ENCODE peak calls at places on chromosomes 1 and 21, in eight cellular contexts. A, Y, W, N, H, F, J and M are unnamed samples.

GRCh38 chr1:17874231-17874630 is 119.1 kb downstream of the ACTL8 start:
- DNase-seq in W (peak), A (no peak), H (peak), Y (peak), F (no peak), J (peak), N (no peak), M (peak)

GRCh38 chr1:154862927-154863701 is 7.0 kb downstream of the KCNN3 start:
- DNase-seq in N (no peak), F (no peak), H (no peak), J (no peak), Y (no peak), W (no peak), A (no peak), M (no peak)

GRCh38 chr1:229479660-229480399 is 28.3 kb downstream of the NUP133 start:
- DNase-seq in H (no peak), N (no peak), A (peak), W (no peak), Y (no peak), F (no peak), J (no peak), M (no peak)

GRCh38 chr1:117372863-117373412 is 5.7 kb downstream of the MAN1A2 start:
- DNase-seq in W (no peak), Y (no peak), J (no peak), H (no peak), A (peak), N (no peak), F (no peak), M (no peak)

GRCh38 chr21:41207401-41208388 is 39.7 kb downstream of the BACE2 start:
- DNase-seq in F (peak), J (no peak), Y (peak), H (peak), A (no peak), W (peak), N (no peak), M (peak)

GRCh38 chr1:92937731-92938130 is 23.5 kb downstream of the DIPK1A start:
- DNase-seq in W (no peak), A (no peak), H (no peak), Y (no peak), N (no peak), F (no peak), J (no peak), M (no peak)

GRCh38 chr21:26136686-26137085 is 33.9 kb downstream of the APP start:
- DNase-seq in W (no peak), H (no peak), F (no peak), A (no peak), J (no peak), Y (no peak), N (no peak), M (no peak)

GRCh38 chr1:24704411-24705259 is 40.6 kb upstream of the CLIC4 start:
- DNase-seq in F (peak), J (no peak), H (peak), Y (no peak), W (no peak), N (no peak), A (no peak), M (no peak)

GRCh38 chr1:231792634-231793033 is 166.0 kb downstream of the DISC1 start:
- DNase-seq in Y (no peak), N (no peak), J (no peak), A (no peak), W (no peak), H (no peak), F (no peak), M (no peak)

GRCh38 chr1:218262259-218262658 is 22.8 kb upstream of the RRP15 start:
- DNase-seq in N (no peak), A (no peak), H (no peak), W (no peak), J (no peak), F (no peak), Y (no peak), M (no peak)

GRCh38 chr1:20399606-20400180 is 86.3 kb downstream of the CAMK2N1 start:
- DNase-seq in F (no peak), H (no peak), A (no peak), N (no peak), W (no peak), Y (no peak), J (no peak), M (no peak)

GRCh38 chr1:55128418-55128817 is 86.7 kb downstream of the USP24 start:
- DNase-seq in N (no peak), Y (no peak), H (no peak), A (no peak), W (no peak), J (no peak), F (no peak), M (no peak)

GRCh38 chr1:29227511-29227910 is 3.2 kb downstream of the MECR start:
- DNase-seq in J (no peak), Y (no peak), H (no peak), W (no peak), F (no peak), N (no peak), A (no peak), M (no peak)

GRCh38 chr1:41486892-41487728 is 2.6 kb upstream of the EDN2 start:
- DNase-seq in W (no peak), F (no peak), N (peak), J (no peak), Y (no peak), A (no peak), H (no peak), M (no peak)

GRCh38 chr1:184691719-184692324 is 62.8 kb downstream of the EDEM3 start:
- DNase-seq in F (peak), A (peak), J (peak), W (peak), H (peak), N (no peak), Y (peak), M (peak)

GRCh38 chr1:111988743-111989453 is 570 bp downstream of the KCND3 start:
- DNase-seq in J (no peak), N (no peak), Y (no peak), H (no peak), W (no peak), F (no peak), A (no peak), M (no peak)

GRCh38 chr1:205578780-205579571 is 52.8 kb downstream of the ELK4 start:
- DNase-seq in A (no peak), J (no peak), W (no peak), F (no peak), N (no peak), Y (no peak), H (no peak), M (no peak)

GRCh38 chr1:35568975-35569395 is 4.1 kb upstream of the TFAP2E start:
- DNase-seq in J (peak), Y (no peak), W (no peak), F (no peak), N (peak), A (peak), H (peak), M (no peak)

GRCh38 chr1:18557621-18558465 is 72.8 kb upstream of the PAX7 start:
- DNase-seq in H (no peak), W (no peak), F (no peak), N (peak), J (no peak), A (no peak), Y (no peak), M (no peak)

GRCh38 chr1:64378826-64379225 is 91.1 kb upstream of the CACHD1 start:
- DNase-seq in N (no peak), Y (no peak), J (no peak), A (no peak), H (no peak), W (no peak), F (no peak), M (no peak)

GRCh38 chr21:46667735-46668380 is 32.4 kb downstream of the PRMT2 start:
- DNase-seq in Y (no peak), H (peak), W (no peak), A (peak), J (peak), F (no peak), N (no peak), M (no peak)

GRCh38 chr1:25743164-25744139 is 56.5 kb upstream of the SELENON start:
- DNase-seq in F (peak), H (peak), A (peak), W (no peak), J (no peak), Y (no peak), N (peak), M (no peak)

DNA sequence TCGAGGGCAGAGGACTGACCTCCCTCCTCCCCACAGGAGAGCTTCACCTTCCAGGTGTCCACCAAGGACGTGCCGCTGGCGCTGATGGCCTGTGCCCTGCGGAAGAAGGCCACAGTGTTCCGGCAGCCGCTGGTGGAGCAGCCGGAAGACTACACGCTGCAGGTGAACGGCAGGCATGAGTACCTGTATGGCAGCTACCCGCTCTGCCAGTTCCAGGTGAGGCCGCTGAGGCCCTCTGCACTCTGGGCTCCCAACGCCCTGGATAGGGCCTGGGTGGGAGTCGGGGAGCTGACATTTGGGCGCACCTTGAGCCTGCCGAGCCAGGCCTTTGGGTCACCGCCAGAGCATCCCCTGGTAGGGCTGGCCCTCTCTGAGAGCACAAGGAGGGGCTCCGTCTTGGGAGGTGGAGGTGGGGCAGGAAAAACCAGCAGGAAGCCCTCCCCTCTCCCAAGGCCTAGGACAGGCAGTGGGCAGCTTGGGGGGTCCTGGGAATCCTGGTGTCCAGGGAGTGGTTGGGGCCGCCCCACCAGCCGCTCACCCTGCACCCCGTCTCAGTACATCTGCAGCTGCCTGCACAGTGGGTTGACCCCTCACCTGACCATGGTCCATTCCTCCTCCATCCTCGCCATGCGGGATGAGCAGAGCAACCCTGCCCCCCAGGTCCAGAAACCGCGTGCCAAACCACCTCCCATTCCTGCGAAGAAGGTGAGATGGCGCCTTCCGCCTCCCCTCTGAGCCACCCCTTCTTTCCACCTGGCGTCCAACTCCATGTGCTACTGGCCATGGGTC is 65.1 kb downstream of the PIK3CD start:
- DNase-seq in H (no peak), A (no peak), F (no peak), Y (no peak), W (no peak), J (no peak), N (no peak), M (no peak)
- H3K4me3 ChIP-seq in H (no peak), A (no peak), F (peak), Y (no peak), W (no peak), J (no peak), N (no peak), M (no peak)

GRCh38 chr1:210264521-210265380 is 32.2 kb downstream of the SERTAD4 start:
- DNase-seq in J (no peak), W (no peak), A (no peak), H (no peak), N (no peak), Y (no peak), F (no peak), M (no peak)
- TF ChIP-seq CTCF in J (peak), W (peak), A (no peak), H (no peak), N (no peak), Y (peak), F (no peak), M (peak)

GRCh38 chr21:37374026-37374425 is 7.5 kb downstream of the DYRK1A start:
- DNase-seq in A (no peak), N (no peak), F (no peak), H (peak), Y (no peak), J (no peak), W (no peak), M (no peak)
- H3K4me3 ChIP-seq in A (no peak), N (no peak), F (no peak), H (no peak), Y (no peak), J (no peak), W (no peak), M (no peak)

GRCh38 chr1:188462837-188463236 is 1634.1 kb downstream of the PLA2G4A start:
- DNase-seq in H (no peak), F (no peak), Y (no peak), N (no peak), A (no peak), W (no peak), J (no peak), M (no peak)

DNA sequence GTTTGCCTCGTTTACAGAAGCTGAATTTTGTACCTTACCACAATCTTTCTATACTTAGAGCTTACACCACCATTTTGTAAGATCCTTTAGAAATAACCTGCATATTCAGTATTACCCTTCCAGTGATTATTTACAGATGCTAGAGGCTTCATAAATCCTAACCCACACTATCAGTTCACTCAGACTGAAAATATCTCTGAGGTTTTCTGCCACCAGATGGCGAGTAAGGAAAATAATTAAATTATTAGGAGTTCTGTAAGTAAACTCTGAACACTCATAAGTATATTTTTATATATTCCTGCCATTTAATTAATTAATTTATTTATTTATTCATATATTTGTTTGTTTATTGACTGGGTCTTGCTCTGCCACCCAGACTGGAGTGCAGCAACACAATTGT is 1635.2 kb downstream of the PLA2G4A start:
- DNase-seq in Y (no peak), H (no peak), F (no peak), N (no peak), A (no peak), W (no peak), J (no peak), M (no peak)
- TF ChIP-seq CTCF in Y (no peak), H (no peak), F (no peak), N (no peak), A (no peak), W (peak), J (no peak), M (no peak)

GRCh38 chr1:88612299-88612698 is 71.8 kb upstream of the PKN2 start:
- DNase-seq in N (no peak), A (no peak), J (no peak), H (no peak), F (no peak), W (no peak), Y (no peak), M (no peak)
- H3K4me3 ChIP-seq in N (no peak), A (no peak), J (no peak), H (no peak), F (no peak), W (no peak), Y (no peak), M (no peak)